ENCODE peak calls at places on chromosomes 1 and 21, in seven cellular contexts. One of them, this sample, is unnamed.

GRCh38 chr1:2589331-2590232 is 3.0 kb downstream of the PRXL2B start:
- DNase-seq in NCI-H446 treated with DMSO at 0.1 percent for 48 hours: no peak
- DNase-seq in AG10803: no peak
- DNase-seq in activated T-helper 9 cell treated with anti-CD3 and anti-CD28 coated beads, Interleukin-2, amount 50 U/mL, for 16 hours: no peak
- DNase-seq in kidney tubule cell: no peak
- DNase-seq in SK-N-SH: no peak
- DNase-seq in NCI-H1105: no peak
- DNase-seq in this sample: peak; percentile 55

GRCh38 chr1:174005032-174005431 is 17.1 kb downstream of the RC3H1 start:
- DNase-seq in NCI-H446 treated with DMSO at 0.1 percent for 48 hours: peak; percentile 45
- DNase-seq in AG10803: peak; percentile 52
- DNase-seq in activated T-helper 9 cell treated with anti-CD3 and anti-CD28 coated beads, Interleukin-2, amount 50 U/mL, for 16 hours: no peak
- DNase-seq in kidney tubule cell: no peak
- DNase-seq in SK-N-SH: peak; percentile 47
- DNase-seq in NCI-H1105: peak; percentile 26
- DNase-seq in this sample: no peak

GRCh38 chr1:35573198-35573775 is at the start of gene TFAP2E:
- DNase-seq in NCI-H446 treated with DMSO at 0.1 percent for 48 hours: no peak
- DNase-seq in AG10803: no peak
- DNase-seq in activated T-helper 9 cell treated with anti-CD3 and anti-CD28 coated beads, Interleukin-2, amount 50 U/mL, for 16 hours: no peak
- DNase-seq in kidney tubule cell: peak; percentile 49
- DNase-seq in SK-N-SH: peak; percentile 85
- DNase-seq in NCI-H1105: peak; percentile 30
- DNase-seq in this sample: no peak

GRCh38 chr1:11799896-11800295 is 5.9 kb downstream of the MTHFR start:
- DNase-seq in NCI-H446 treated with DMSO at 0.1 percent for 48 hours: no peak
- DNase-seq in AG10803: no peak
- DNase-seq in activated T-helper 9 cell treated with anti-CD3 and anti-CD28 coated beads, Interleukin-2, amount 50 U/mL, for 16 hours: no peak
- DNase-seq in kidney tubule cell: no peak
- DNase-seq in SK-N-SH: no peak
- DNase-seq in NCI-H1105: no peak
- DNase-seq in this sample: no peak

GRCh38 chr1:159889202-159889601 is 10.8 kb downstream of the CFAP45 start:
- DNase-seq in NCI-H446 treated with DMSO at 0.1 percent for 48 hours: no peak
- DNase-seq in AG10803: no peak
- DNase-seq in activated T-helper 9 cell treated with anti-CD3 and anti-CD28 coated beads, Interleukin-2, amount 50 U/mL, for 16 hours: no peak
- DNase-seq in kidney tubule cell: peak; percentile 19
- DNase-seq in SK-N-SH: no peak
- DNase-seq in NCI-H1105: no peak
- DNase-seq in this sample: no peak

GRCh38 chr1:206000641-206001339 is 2.4 kb downstream of the RAB7B start:
- DNase-seq in NCI-H446 treated with DMSO at 0.1 percent for 48 hours: no peak
- DNase-seq in AG10803: peak; percentile 14
- DNase-seq in activated T-helper 9 cell treated with anti-CD3 and anti-CD28 coated beads, Interleukin-2, amount 50 U/mL, for 16 hours: no peak
- DNase-seq in kidney tubule cell: peak; percentile 36
- DNase-seq in SK-N-SH: no peak
- DNase-seq in NCI-H1105: no peak
- DNase-seq in this sample: peak; percentile 71

GRCh38 chr21:17003221-17003620 is 509.6 kb upstream of the CXADR start:
- DNase-seq in NCI-H446 treated with DMSO at 0.1 percent for 48 hours: no peak
- DNase-seq in AG10803: peak; percentile 60
- DNase-seq in activated T-helper 9 cell treated with anti-CD3 and anti-CD28 coated beads, Interleukin-2, amount 50 U/mL, for 16 hours: no peak
- DNase-seq in kidney tubule cell: peak; percentile 58
- DNase-seq in SK-N-SH: no peak
- DNase-seq in NCI-H1105: no peak
- DNase-seq in this sample: no peak

GRCh38 chr1:206723500-206724472 is 39.1 kb downstream of the MAPKAPK2 start:
- DNase-seq in NCI-H446 treated with DMSO at 0.1 percent for 48 hours: no peak
- DNase-seq in AG10803: peak; percentile 85
- DNase-seq in activated T-helper 9 cell treated with anti-CD3 and anti-CD28 coated beads, Interleukin-2, amount 50 U/mL, for 16 hours: no peak
- DNase-seq in kidney tubule cell: peak; percentile 92
- DNase-seq in SK-N-SH: no peak
- DNase-seq in NCI-H1105: no peak
- DNase-seq in this sample: no peak

GRCh38 chr1:192918259-192918658 is 109.4 kb downstream of the RGS2 start:
- DNase-seq in NCI-H446 treated with DMSO at 0.1 percent for 48 hours: no peak
- DNase-seq in AG10803: no peak
- DNase-seq in activated T-helper 9 cell treated with anti-CD3 and anti-CD28 coated beads, Interleukin-2, amount 50 U/mL, for 16 hours: no peak
- DNase-seq in kidney tubule cell: no peak
- DNase-seq in SK-N-SH: no peak
- DNase-seq in NCI-H1105: no peak
- DNase-seq in this sample: no peak

GRCh38 chr1:160795951-160796383 is at the start of gene LY9:
- DNase-seq in NCI-H446 treated with DMSO at 0.1 percent for 48 hours: no peak
- DNase-seq in AG10803: no peak
- DNase-seq in activated T-helper 9 cell treated with anti-CD3 and anti-CD28 coated beads, Interleukin-2, amount 50 U/mL, for 16 hours: peak; percentile 67
- DNase-seq in kidney tubule cell: no peak
- DNase-seq in SK-N-SH: no peak
- DNase-seq in NCI-H1105: no peak
- DNase-seq in this sample: no peak

GRCh38 chr1:154178006-154178405 is 13.9 kb downstream of the TPM3 start:
- DNase-seq in NCI-H446 treated with DMSO at 0.1 percent for 48 hours: no peak
- DNase-seq in AG10803: no peak
- DNase-seq in activated T-helper 9 cell treated with anti-CD3 and anti-CD28 coated beads, Interleukin-2, amount 50 U/mL, for 16 hours: no peak
- DNase-seq in kidney tubule cell: no peak
- DNase-seq in SK-N-SH: no peak
- DNase-seq in NCI-H1105: no peak
- DNase-seq in this sample: no peak

GRCh38 chr21:43362306-43362927 is 64.5 kb downstream of the SIK1 start:
- DNase-seq in NCI-H446 treated with DMSO at 0.1 percent for 48 hours: peak; percentile 81
- DNase-seq in AG10803: peak; percentile 80
- DNase-seq in activated T-helper 9 cell treated with anti-CD3 and anti-CD28 coated beads, Interleukin-2, amount 50 U/mL, for 16 hours: peak; percentile 48
- DNase-seq in kidney tubule cell: peak; percentile 22
- DNase-seq in SK-N-SH: peak; percentile 91
- DNase-seq in NCI-H1105: no peak
- DNase-seq in this sample: peak; percentile 93

GRCh38 chr1:200740291-200741212 is 1.9 kb downstream of the CAMSAP2 start:
- DNase-seq in NCI-H446 treated with DMSO at 0.1 percent for 48 hours: no peak
- DNase-seq in AG10803: peak; percentile 53
- DNase-seq in activated T-helper 9 cell treated with anti-CD3 and anti-CD28 coated beads, Interleukin-2, amount 50 U/mL, for 16 hours: no peak
- DNase-seq in kidney tubule cell: no peak
- DNase-seq in SK-N-SH: no peak
- DNase-seq in NCI-H1105: no peak
- DNase-seq in this sample: no peak

GRCh38 chr1:113390871-113391642 is 742 bp downstream of the MAGI3 start:
- DNase-seq in NCI-H446 treated with DMSO at 0.1 percent for 48 hours: no peak
- DNase-seq in AG10803: peak; percentile 17
- DNase-seq in activated T-helper 9 cell treated with anti-CD3 and anti-CD28 coated beads, Interleukin-2, amount 50 U/mL, for 16 hours: peak; percentile 37
- DNase-seq in kidney tubule cell: peak; percentile 60
- DNase-seq in SK-N-SH: peak; percentile 40
- DNase-seq in NCI-H1105: no peak
- DNase-seq in this sample: peak; percentile 80

GRCh38 chr1:228978486-228979324 is 243.4 kb downstream of the RHOU start:
- DNase-seq in NCI-H446 treated with DMSO at 0.1 percent for 48 hours: peak; percentile 31
- DNase-seq in AG10803: peak; percentile 22
- DNase-seq in activated T-helper 9 cell treated with anti-CD3 and anti-CD28 coated beads, Interleukin-2, amount 50 U/mL, for 16 hours: no peak
- DNase-seq in kidney tubule cell: no peak
- DNase-seq in SK-N-SH: peak; percentile 33
- DNase-seq in NCI-H1105: no peak
- DNase-seq in this sample: peak; percentile 64

This sample was measured in suprapubic skin.